ENCODE peak calls at places on chromosomes 7 and 10, in eight cellular contexts. K is NCI-H1105; H is psoas muscle; N is CD8-positive, alpha-beta T cell; Y is T47D; M is neuronal stem cell; V is HEK293T; L is GM20000. D is an unnamed sample.

GRCh38 chr10:110032801-110033723 is 25.3 kb downstream of the ADD3 start:
- DNase-seq in K (no peak), M (no peak), Y (no peak), H (no peak), V (no peak), N (no peak), L (no peak), D (no peak)

GRCh38 chr10:57222603-57223002 is 861.5 kb upstream of the ZWINT start:
- DNase-seq in V (no peak), N (no peak), K (no peak), H (no peak), L (no peak), Y (no peak), M (peak), D (no peak)

GRCh38 chr7:158006841-158007696 is 580.6 kb downstream of the PTPRN2 start:
- DNase-seq in V (no peak), M (no peak), H (no peak), L (no peak), K (no peak), N (no peak), Y (no peak), D (no peak)

GRCh38 chr7:107687656-107688055 is 27.0 kb downstream of the SLC26A4 start:
- DNase-seq in V (no peak), Y (no peak), L (no peak), H (no peak), M (no peak), N (no peak), K (no peak), D (no peak)

GRCh38 chr10:49323896-49324270 is 24.9 kb downstream of the C10orf71 start:
- DNase-seq in H (no peak), L (no peak), V (no peak), M (no peak), N (no peak), Y (no peak), K (no peak), D (no peak)

GRCh38 chr7:87960244-87960643 is 26.2 kb downstream of the ADAM22 start:
- DNase-seq in L (no peak), V (no peak), Y (no peak), K (no peak), H (no peak), M (no peak), N (no peak), D (no peak)

GRCh38 chr10:94902570-94902969 is 35.9 kb upstream of the CYP2C9 start:
- DNase-seq in H (no peak), N (no peak), M (no peak), V (no peak), Y (no peak), L (no peak), K (no peak), D (no peak)

GRCh38 chr10:124695259-124695658 is 48.9 kb downstream of the FAM53B start:
- DNase-seq in N (no peak), M (no peak), K (no peak), Y (no peak), H (no peak), L (no peak), V (no peak), D (no peak)

GRCh38 chr7:114819629-114820362 is 102.1 kb upstream of the MDFIC start:
- DNase-seq in K (no peak), V (no peak), Y (peak), H (no peak), N (no peak), M (no peak), L (no peak), D (no peak)

GRCh38 chr10:91328320-91328984 is 81.7 kb upstream of the HECTD2 start:
- DNase-seq in K (no peak), V (no peak), N (no peak), Y (no peak), M (no peak), L (no peak), H (no peak), D (no peak)

GRCh38 chr7:76358053-76358477 is 726 bp downstream of the YWHAG start:
- DNase-seq in K (peak), L (peak), Y (peak), M (peak), N (peak), V (peak), H (peak), D (peak)

GRCh38 chr7:23333671-23334246 is 34.6 kb downstream of the MALSU1 start:
- DNase-seq in K (no peak), N (no peak), L (no peak), M (no peak), H (peak), Y (peak), V (no peak), D (no peak)

GRCh38 chr10:132282667-132283603 is 24.8 kb downstream of the STK32C start:
- DNase-seq in N (no peak), L (no peak), Y (no peak), K (no peak), H (peak), V (no peak), M (no peak), D (peak)

GRCh38 chr7:76234931-76235441 is 33.3 kb downstream of the SRRM3 start:
- DNase-seq in N (peak), H (peak), V (peak), M (peak), L (peak), Y (peak), K (peak), D (peak)

GRCh38 chr7:22219739-22220493 is 137.0 kb downstream of the RAPGEF5 start:
- DNase-seq in K (no peak), N (no peak), H (no peak), V (no peak), M (no peak), L (no peak), Y (no peak), D (no peak)

GRCh38 chr10:7314068-7314646 is 96.7 kb downstream of the SFMBT2 start:
- DNase-seq in L (no peak), V (no peak), H (no peak), N (no peak), K (no peak), Y (peak), M (no peak), D (no peak)

GRCh38 chr10:28676968-28677888 is at the start of gene BAMBI:
- DNase-seq in K (peak), M (peak), V (peak), H (peak), Y (peak), L (peak), N (peak), D (peak)

GRCh38 chr7:65441010-65441409 is 67.4 kb downstream of the ZNF92 start:
- DNase-seq in K (no peak), V (peak), Y (no peak), M (no peak), N (no peak), H (no peak), L (no peak), D (no peak)

GRCh38 chr10:82358486-82359097 is 483.6 kb downstream of the NRG3 start:
- DNase-seq in L (no peak), Y (no peak), M (no peak), N (no peak), H (no peak), V (no peak), K (no peak), D (no peak)

GRCh38 chr7:45698527-45699309 is 124.5 kb downstream of the ADCY1 start:
- DNase-seq in K (no peak), N (peak), H (no peak), Y (no peak), V (no peak), M (no peak), L (no peak), D (no peak)

GRCh38 chr10:6920072-6921019 is 340.3 kb upstream of the PRKCQ start:
- DNase-seq in L (peak), V (peak), K (no peak), H (peak), Y (peak), M (peak), N (peak), D (peak)

GRCh38 chr10:68423522-68423921 is 16.4 kb upstream of the RUFY2 start:
- DNase-seq in M (no peak), V (no peak), H (no peak), Y (no peak), K (no peak), N (peak), L (no peak), D (no peak)

GRCh38 chr7:130996841-130997231 is 262.8 kb upstream of the KLF14 start:
- DNase-seq in H (no peak), N (no peak), Y (no peak), M (no peak), V (no peak), K (peak), L (no peak), D (no peak)

GRCh38 chr10:90481326-90481923 is 376.4 kb downstream of the HTR7 start:
- DNase-seq in L (no peak), K (no peak), H (no peak), V (no peak), M (no peak), N (no peak), Y (no peak), D (no peak)

GRCh38 chr10:51129946-51130554 is 55.8 kb downstream of the PRKG1 start:
- DNase-seq in H (no peak), V (no peak), L (no peak), M (no peak), Y (peak), N (no peak), K (no peak), D (no peak)

D was measured in WERI-Rb-1.